ENCODE peak calls at places on chromosome 11, in four cellular contexts. I is stimulated activated CD8-positive, alpha-beta memory T cell treated with anti-CD3 and anti-CD28 coated beads, Interleukin-4, amount 100 ng/mL, for 24 hours; M is hypothalamus; P is stimulated activated naive CD4-positive, alpha-beta T cell. A is an unnamed sample.

GRCh38 chr11:94774345-94774744 is 6.2 kb downstream of the AMOTL1 start:
- DNase-seq in I (no peak), M (no peak), P (no peak), A (no peak)

GRCh38 chr11:75191330-75191717 is 40.4 kb downstream of the SLCO2B1 start:
- DNase-seq in I (no peak), M (no peak), P (no peak), A (no peak)

GRCh38 chr11:80505771-80506170 is 1064.9 kb upstream of the TENM4 start:
- DNase-seq in I (no peak), M (no peak), P (no peak), A (no peak)

GRCh38 chr11:68269414-68270081 is 2.2 kb downstream of the C11orf24 start:
- DNase-seq in I (no peak), M (no peak), P (no peak), A (no peak)

GRCh38 chr11:113411536-113411935 is 24.0 kb downstream of the ANKK1 start:
- DNase-seq in I (no peak), M (no peak), P (no peak), A (no peak)

GRCh38 chr11:89176938-89177337 is 737 bp upstream of the TYR start:
- DNase-seq in I (no peak), M (no peak), P (no peak), A (no peak)

GRCh38 chr11:24496371-24496727 is 504 bp upstream of the LUZP2 start:
- DNase-seq in I (no peak), M (no peak), P (no peak), A (no peak)

GRCh38 chr11:66862559-66863037 is 5.7 kb downstream of the LRFN4 start:
- DNase-seq in I (no peak), M (no peak), P (no peak), A (no peak)

GRCh38 chr11:69483696-69484426 is 2.4 kb downstream of the LINC01488 start:
- DNase-seq in I (no peak), M (no peak), P (no peak), A (no peak)

GRCh38 chr11:116376547-116376946 is 396.2 kb downstream of the BUD13 start:
- DNase-seq in I (no peak), M (no peak), P (no peak), A (no peak)

GRCh38 chr11:96384156-96384555 is 5.6 kb downstream of the CCDC82 start:
- DNase-seq in I (no peak), M (no peak), P (no peak), A (no peak)

GRCh38 chr11:7511405-7511804 is 2.4 kb upstream of the PPFIBP2 start:
- DNase-seq in I (no peak), M (peak; percentile 46), P (no peak), A (no peak)

GRCh38 chr11:96388891-96389603 is 665 bp downstream of the CCDC82 start:
- DNase-seq in I (no peak), M (no peak), P (no peak), A (no peak)

GRCh38 chr11:112694813-112695212 is 266.4 kb upstream of the NCAM1 start:
- DNase-seq in I (no peak), M (no peak), P (no peak), A (no peak)

GRCh38 chr11:81267246-81267645 is 1466.4 kb downstream of the FAM181B start:
- DNase-seq in I (no peak), M (no peak), P (no peak), A (no peak)

GRCh38 chr11:429931-430456 is 11.8 kb downstream of the ANO9 start:
- DNase-seq in I (no peak), M (no peak), P (no peak), A (no peak)

GRCh38 chr11:57514538-57515331 is 767 bp downstream of the SLC43A1 start:
- DNase-seq in I (peak; percentile 37), M (no peak), P (peak; percentile 23), A (no peak)

GRCh38 chr11:35173011-35173511 is 34.1 kb downstream of the CD44 start:
- DNase-seq in I (no peak), M (no peak), P (no peak), A (no peak)

GRCh38 chr11:19769820-19770219 is 57.2 kb downstream of the NAV2 start:
- DNase-seq in I (no peak), M (no peak), P (no peak), A (no peak)

GRCh38 chr11:57345555-57346151 is 7.5 kb downstream of the P2RX3 start:
- DNase-seq in I (peak; percentile 50), M (peak; percentile 35), P (peak; percentile 71), A (peak; percentile 53)

GRCh38 chr11:46278387-46279173 is 1.1 kb downstream of the CREB3L1 start:
- DNase-seq in I (peak; percentile 17), M (no peak), P (peak; percentile 6), A (no peak)

GRCh38 chr11:70532066-70532440 is 133.7 kb downstream of the CTTN start:
- DNase-seq in I (no peak), M (no peak), P (no peak), A (no peak)

GRCh38 chr11:111445586-111445985 is 66.5 kb upstream of the POU2AF1 start:
- DNase-seq in I (no peak), M (no peak), P (no peak), A (no peak)

GRCh38 chr11:10878408-10879214 is 20.8 kb upstream of the ZBED5 start:
- DNase-seq in I (no peak), M (no peak), P (no peak), A (no peak)

GRCh38 chr11:17073370-17074027 is 4.0 kb downstream of the RPS13 start:
- DNase-seq in I (no peak), M (no peak), P (no peak), A (no peak)

GRCh38 chr11:60798631-60799030 is 13.5 kb downstream of the MS4A10 start:
- DNase-seq in I (no peak), M (no peak), P (no peak), A (no peak)

GRCh38 chr11:60840711-60841430 is 1.0 kb upstream of the CCDC86 start:
- DNase-seq in I (no peak), M (no peak), P (no peak), A (no peak)

GRCh38 chr11:3781423-3781822 is 15.9 kb downstream of the NUP98 start:
- DNase-seq in I (no peak), M (no peak), P (no peak), A (no peak)

GRCh38 chr11:35822815-35823495 is 120.9 kb upstream of the LDLRAD3 start:
- DNase-seq in I (no peak), M (no peak), P (no peak), A (no peak)

GRCh38 chr11:2806351-2807058 is 79.1 kb downstream of the CDKN1C start:
- DNase-seq in I (no peak), M (no peak), P (no peak), A (no peak)

GRCh38 chr11:8328231-8328794 is 64.6 kb upstream of the LMO1 start:
- DNase-seq in I (no peak), M (no peak), P (no peak), A (no peak)

GRCh38 chr11:109729761-109730160 is 307.8 kb downstream of the C11orf87 start:
- DNase-seq in I (no peak), M (no peak), P (no peak), A (no peak)

GRCh38 chr11:46541593-46542371 is 52.0 kb downstream of the AMBRA1 start:
- DNase-seq in I (no peak), M (no peak), P (no peak), A (no peak)

GRCh38 chr11:121106812-121107211 is 5.8 kb downstream of the TECTA start:
- DNase-seq in I (no peak), M (no peak), P (no peak), A (no peak)